ENCODE peak calls at places on chromosome 5, in four cellular contexts. O, B, L and T are unnamed samples.

GRCh38 chr5:147479431-147479830 is 30.4 kb downstream of the DPYSL3 start:
- DNase-seq in O (no peak), B (no peak), L (no peak), T (no peak)

GRCh38 chr5:134267366-134268018 is 41.6 kb upstream of the PPP2CA start:
- DNase-seq in O (no peak), B (peak; percentile 40), L (no peak), T (no peak)

GRCh38 chr5:51829691-51830090 is 446.4 kb downstream of the ISL1 start:
- DNase-seq in O (no peak), B (no peak), L (no peak), T (no peak)

GRCh38 chr5:160547061-160547460 is 125.4 kb downstream of the PTTG1 start:
- DNase-seq in O (no peak), B (no peak), L (no peak), T (no peak)

GRCh38 chr5:51669095-51669494 is 285.8 kb downstream of the ISL1 start:
- DNase-seq in O (no peak), B (no peak), L (no peak), T (no peak)

GRCh38 chr5:136070486-136071285 is 41.9 kb downstream of the TGFBI start:
- DNase-seq in O (no peak), B (no peak), L (no peak), T (no peak)

GRCh38 chr5:24381861-24382460 is 262.8 kb downstream of the CDH10 start:
- DNase-seq in O (no peak), B (peak; percentile 15), L (no peak), T (no peak)

GRCh38 chr5:170773031-170773985 is 10.2 kb upstream of the GABRP start:
- DNase-seq in O (no peak), B (no peak), L (no peak), T (no peak)

GRCh38 chr5:172870261-172870806 is 36.3 kb downstream of the ERGIC1 start:
- DNase-seq in O (peak; percentile 80), B (peak; percentile 82), L (no peak), T (no peak)

GRCh38 chr5:139743001-139743771 is 52.4 kb upstream of the PSD2 start:
- DNase-seq in O (no peak), B (no peak), L (no peak), T (no peak)

GRCh38 chr5:108212775-108213346 is 169.0 kb downstream of the FBXL17 start:
- DNase-seq in O (no peak), B (peak; percentile 21), L (peak; percentile 52), T (no peak)

GRCh38 chr5:8905021-8905420 is 640.9 kb downstream of the SEMA5A start:
- DNase-seq in O (no peak), B (no peak), L (peak; percentile 56), T (no peak)

GRCh38 chr5:21802100-21802499 is 1051.0 kb downstream of the CDH12 start:
- DNase-seq in O (no peak), B (no peak), L (no peak), T (no peak)

GRCh38 chr5:93022211-93022610 is 558.8 kb downstream of the NR2F1-AS1 start:
- DNase-seq in O (no peak), B (no peak), L (no peak), T (no peak)

GRCh38 chr5:87079219-87079618 is 188.5 kb upstream of the RASA1 start:
- DNase-seq in O (peak; percentile 23), B (no peak), L (no peak), T (no peak)

GRCh38 chr5:43606351-43606750 is 3.4 kb downstream of the NNT start:
- DNase-seq in O (no peak), B (no peak), L (no peak), T (no peak)

GRCh38 chr5:116451905-116452450 is 122.6 kb downstream of the SEMA6A start:
- DNase-seq in O (no peak), B (no peak), L (no peak), T (no peak)

GRCh38 chr5:178527458-178528307 is 62.5 kb downstream of the COL23A1 start:
- DNase-seq in O (no peak), B (no peak), L (no peak), T (peak; percentile 77)

GRCh38 chr5:6236170-6236793 is 142.1 kb downstream of the MED10 start:
- DNase-seq in O (no peak), B (no peak), L (no peak), T (no peak)

GRCh38 chr5:78323241-78323640 is 28.7 kb upstream of the AP3B1 start:
- DNase-seq in O (no peak), B (no peak), L (no peak), T (no peak)

GRCh38 chr5:165066751-165067150 is 1561.3 kb downstream of the MAT2B start:
- DNase-seq in O (no peak), B (no peak), L (no peak), T (no peak)

GRCh38 chr5:45017568-45017967 is 208.8 kb downstream of the MRPS30 start:
- DNase-seq in O (no peak), B (no peak), L (no peak), T (no peak)

GRCh38 chr5:53874409-53874808 is 314.0 kb downstream of the NDUFS4 start:
- DNase-seq in O (no peak), B (peak; percentile 6), L (peak; percentile 13), T (no peak)

GRCh38 chr5:64854855-64855254 is 86.1 kb downstream of the CWC27 start:
- DNase-seq in O (no peak), B (no peak), L (no peak), T (no peak)

GRCh38 chr5:108654042-108654441 is 93.7 kb upstream of the FER start:
- DNase-seq in O (no peak), B (no peak), L (no peak), T (no peak)

GRCh38 chr5:150587016-150587415 is 53.4 kb upstream of the SYNPO start:
- DNase-seq in O (no peak), B (no peak), L (no peak), T (no peak)
- H3K4me1 ChIP-seq in O (peaks cover 5% of the 10 kb centered on the region), B (peaks cover 4% of the 10 kb centered on the region), L (peaks cover 76% of the 10 kb centered on the region), T (peaks cover 38% of the 10 kb centered on the region)

GRCh38 chr5:32285489-32286138 is 27.1 kb downstream of the MTMR12 start:
- DNase-seq in O (no peak), B (no peak), L (no peak), T (no peak)
- H3K27ac ChIP-seq in O (no peak overlapping the region), B (no peak overlapping the region), L (no peak overlapping the region), T (no peak overlapping the region)

GRCh38 chr5:76521240-76521758 is 101.9 kb downstream of the F2RL2 start:
- DNase-seq in O (no peak), B (no peak), L (no peak), T (no peak)

GRCh38 chr5:76524872-76525271 is 98.3 kb downstream of the F2RL2 start:
- DNase-seq in O (no peak), B (no peak), L (no peak), T (no peak)

GRCh38 chr5:76526950-76527349 is 96.3 kb downstream of the F2RL2 start:
- DNase-seq in O (no peak), B (no peak), L (no peak), T (no peak)

GRCh38 chr5:76522103-76522942 is 100.9 kb downstream of the F2RL2 start:
- DNase-seq in O (no peak), B (no peak), L (peak; percentile 41), T (no peak)

GRCh38 chr5:76524101-76524835 is 98.9 kb downstream of the F2RL2 start:
- DNase-seq in O (no peak), B (no peak), L (no peak), T (no peak)
- H3K4me3 ChIP-seq in O (no peak overlapping the region), B (no peak overlapping the region), L (no peak overlapping the region), T (no peak overlapping the region)

DNA sequence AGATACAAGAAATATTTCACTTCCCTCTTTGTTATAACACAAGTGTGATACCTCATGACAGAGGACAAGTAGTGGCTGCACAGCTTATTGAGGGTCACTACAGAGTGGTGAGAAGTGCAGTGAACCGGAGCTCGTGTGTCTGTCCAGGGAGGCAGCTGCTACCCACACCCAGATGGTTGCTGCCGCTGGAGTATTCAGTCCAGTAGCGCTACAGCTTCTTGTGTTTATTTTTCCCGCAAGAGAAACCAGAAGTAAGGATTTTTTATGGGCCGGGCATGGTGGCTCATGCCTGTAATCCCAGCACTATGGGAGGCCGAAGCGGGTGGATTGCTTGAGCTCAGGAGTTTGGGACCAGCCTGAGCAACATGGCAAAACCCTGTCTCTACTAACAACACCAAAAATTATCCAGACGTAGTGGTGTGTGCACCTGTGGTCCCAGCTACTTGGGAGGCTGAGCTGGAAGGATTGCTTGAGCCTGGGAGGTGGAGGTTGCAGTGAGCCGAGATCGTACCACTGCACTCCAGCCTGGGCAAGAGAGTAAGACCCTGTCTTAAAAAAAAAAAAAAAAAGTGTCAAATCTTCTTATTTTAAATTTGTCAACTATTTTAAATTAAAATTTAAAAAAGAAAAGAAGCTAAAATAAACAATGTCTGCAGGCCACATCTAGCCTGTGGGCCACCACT is 213.5 kb upstream of the MSX2 start:
- DNase-seq in O (no peak), B (no peak), L (no peak), T (no peak)
- H3K4me1 ChIP-seq in O (no peaks in the 10 kb centered on the region), B (no peaks in the 10 kb centered on the region), L (peaks cover 3% of the 10 kb centered on the region), T (no peaks in the 10 kb centered on the region)

GRCh38 chr5:77016962-77017361 is 13.2 kb upstream of the AGGF1 start:
- DNase-seq in O (no peak), B (no peak), L (no peak), T (no peak)

GRCh38 chr5:77024490-77024889 is 5.7 kb upstream of the AGGF1 start:
- DNase-seq in O (no peak), B (no peak), L (no peak), T (no peak)

GRCh38 chr5:77017668-77018067 is 12.5 kb upstream of the AGGF1 start:
- DNase-seq in O (no peak), B (no peak), L (no peak), T (no peak)

GRCh38 chr5:77022511-77023417 is 7.4 kb upstream of the AGGF1 start:
- DNase-seq in O (no peak), B (no peak), L (peak; percentile 26), T (no peak)
- H3K27ac ChIP-seq in O (no peak overlapping the region), B (no peak overlapping the region), L (peak overlapping the region; percentile 20), T (no peak overlapping the region)

DNA sequence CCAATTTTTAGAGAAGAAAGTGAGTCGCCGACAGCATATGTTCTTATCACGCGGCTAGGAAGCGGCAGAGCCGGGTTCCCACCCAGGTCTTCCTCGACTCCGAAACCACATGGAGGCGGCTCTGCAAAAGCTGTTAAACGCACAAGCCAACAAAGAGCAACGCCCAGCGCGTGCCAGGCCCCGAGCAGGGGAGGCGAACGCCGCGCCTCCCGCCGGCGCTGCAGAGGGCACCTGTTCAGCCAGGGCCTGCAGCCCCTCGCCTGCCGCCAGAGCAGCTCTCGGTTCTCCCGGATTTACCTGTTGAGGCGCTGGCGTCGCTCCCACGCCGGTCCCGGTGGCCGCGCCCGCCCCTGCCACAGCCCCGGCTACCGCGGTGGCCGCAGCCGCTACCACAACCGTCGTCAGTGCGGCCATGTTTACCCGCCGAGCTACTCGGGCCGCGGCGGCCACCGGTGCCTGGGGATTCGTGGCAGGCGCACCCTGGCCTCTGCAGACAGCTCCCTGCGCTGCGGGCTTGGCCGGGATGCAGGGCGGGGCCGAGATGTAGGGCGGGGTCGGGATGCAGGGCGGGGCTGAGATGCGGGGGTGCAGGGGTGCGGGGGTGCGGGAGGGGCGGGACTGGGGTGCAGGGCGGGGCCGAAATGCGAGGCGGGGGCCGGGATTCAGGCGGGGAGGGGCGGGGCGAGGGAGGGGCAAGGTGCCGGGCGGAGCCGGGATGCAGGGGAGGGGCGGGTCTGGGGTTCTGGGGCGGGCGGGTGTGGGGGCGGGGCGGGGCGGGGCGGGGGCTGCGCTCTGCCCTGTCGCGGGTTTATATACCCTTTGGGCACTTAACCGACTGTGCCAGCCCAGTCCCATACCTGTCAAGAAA is at the start of gene CCDC112:
- DNase-seq in O (peak; percentile 75), B (peak; percentile 88), L (peak; percentile 88), T (peak; percentile 86)
- H3K4me3 ChIP-seq in O (peak within 1 kb of the TSS; percentile 80), B (peak within 1 kb of the TSS; percentile 72), L (peak within 1 kb of the TSS; percentile 80), T (peak within 1 kb of the TSS; percentile 95)